ENCODE peak calls at places on chromosomes 11 and 22, in nine cellular contexts. E is stimulated activated CD8-positive, alpha-beta memory T cell treated with anti-CD3 and anti-CD28 coated beads, Interleukin-4, amount 100 ng/mL, for 24 hours; C is hypothalamus; O is NCI-H1092; V is A549; P is BE2C; N is GM13977; A is AG08395; G is activated naive CD4-positive, alpha-beta T cell treated with Interleukin-2 at 50 U/mL for 16 hours. Q is an unnamed sample.

GRCh38 chr11:5600374-5600851 is 4.0 kb downstream of the TRIM6 start:
- DNase-seq in C (no peak), G (peak; percentile 60), V (peak; percentile 92), N (peak; percentile 79), P (peak; percentile 49), O (no peak), A (peak; percentile 62), E (peak; percentile 17), Q (peak; percentile 82)

GRCh38 chr22:36659762-36660509 is 43.6 kb downstream of the CACNG2 start:
- DNase-seq in N (peak; percentile 31), E (peak; percentile 40), P (peak; percentile 98), O (peak; percentile 93), C (peak; percentile 65), V (peak; percentile 92), A (peak; percentile 94), G (peak; percentile 10), Q (peak; percentile 69)

GRCh38 chr11:114121138-114121537 is 61.6 kb downstream of the ZBTB16 start:
- DNase-seq in V (no peak), O (no peak), P (no peak), E (no peak), N (no peak), G (no peak), C (no peak), A (no peak), Q (no peak)

GRCh38 chr11:133946541-133947297 is 10.0 kb downstream of the IGSF9B start:
- DNase-seq in A (no peak), G (no peak), P (peak; percentile 96), C (no peak), N (no peak), V (no peak), O (peak; percentile 75), E (no peak), Q (peak; percentile 66)

GRCh38 chr11:8103909-8104308 is 22.9 kb downstream of the TUB start:
- DNase-seq in E (no peak), V (no peak), A (no peak), O (no peak), P (no peak), N (no peak), C (no peak), G (no peak), Q (peak; percentile 31)

GRCh38 chr22:45207981-45208664 is 32.6 kb downstream of the KIAA0930 start:
- DNase-seq in A (no peak), G (no peak), E (no peak), P (peak; percentile 14), C (no peak), V (no peak), O (no peak), N (no peak), Q (no peak)

GRCh38 chr11:117097567-117098268 is 510 bp downstream of the SIK3 start:
- DNase-seq in C (peak; percentile 53), A (peak; percentile 43), G (peak; percentile 35), E (no peak), O (peak; percentile 67), N (peak; percentile 54), P (peak; percentile 49), V (no peak), Q (peak; percentile 77)

GRCh38 chr11:130476200-130476921 is 27.9 kb downstream of the ADAMTS15 start:
- DNase-seq in O (no peak), E (no peak), P (no peak), V (no peak), A (peak; percentile 45), N (no peak), G (no peak), C (no peak), Q (no peak)

GRCh38 chr11:131809203-131809948 is 439.0 kb downstream of the NTM start:
- DNase-seq in N (no peak), C (no peak), O (no peak), P (no peak), G (no peak), A (peak; percentile 9), E (no peak), V (no peak), Q (no peak)

GRCh38 chr22:28014141-28015055 is 95.3 kb upstream of the PITPNB start:
- DNase-seq in V (no peak), G (no peak), A (no peak), N (no peak), E (no peak), C (no peak), O (no peak), P (no peak), Q (no peak)

GRCh38 chr11:63866211-63866610 is 27.3 kb downstream of the MARK2 start:
- DNase-seq in C (no peak), V (no peak), E (peak; percentile 61), P (no peak), A (no peak), G (peak; percentile 83), O (peak; percentile 24), N (peak; percentile 84), Q (peak; percentile 88)

GRCh38 chr11:65553301-65554001 is 4.7 kb downstream of the LTBP3 start:
- DNase-seq in A (no peak), G (peak; percentile 53), O (no peak), E (no peak), C (no peak), V (no peak), P (peak; percentile 44), N (no peak), Q (peak; percentile 87)

GRCh38 chr22:45319319-45319675 is 9.6 kb downstream of the FAM118A start:
- DNase-seq in P (peak; percentile 47), O (no peak), A (peak; percentile 48), V (no peak), E (no peak), G (no peak), C (no peak), N (no peak), Q (no peak)

GRCh38 chr11:95586155-95586554 is 203.4 kb downstream of the FAM76B start:
- DNase-seq in O (no peak), C (no peak), E (no peak), V (no peak), P (no peak), A (no peak), N (no peak), G (no peak), Q (no peak)

GRCh38 chr22:27431896-27432295 is 369.7 kb downstream of the MN1 start:
- DNase-seq in N (no peak), V (peak; percentile 20), C (no peak), O (no peak), G (no peak), E (no peak), A (no peak), P (no peak), Q (no peak)

GRCh38 chr11:101848262-101848661 is 66.5 kb upstream of the CEP126 start:
- DNase-seq in A (peak; percentile 13), P (peak; percentile 9), E (no peak), V (peak; percentile 16), O (no peak), G (no peak), C (no peak), N (no peak), Q (no peak)

Q was measured in activated effector memory CD4-positive, alpha-beta T cell treated with anti-CD3 and anti-CD28 coated beads, Interleukin-2, amount 50 U/mL, for 16 hours.